ENCODE peak calls at places on chromosomes 5 and 9, in five cellular contexts. P, Y, O, M and L are unnamed samples.

GRCh38 chr9:113654605-113655193 is 191.2 kb downstream of the RGS3 start:
- DNase-seq in Y (no peak), P (no peak), O (no peak), M (no peak), L (no peak)

GRCh38 chr5:33549982-33550567 is 109.3 kb downstream of the TARS1 start:
- DNase-seq in P (no peak), M (no peak), Y (no peak), O (no peak), L (no peak)

GRCh38 chr9:111831371-111832108 is 36.8 kb upstream of the SHOC1 start:
- DNase-seq in O (no peak), M (peak; percentile 33), P (no peak), Y (no peak), L (peak; percentile 93)

GRCh38 chr5:111747336-111747735 is 9.7 kb downstream of the NREP start:
- DNase-seq in P (no peak), M (peak; percentile 59), O (no peak), Y (no peak), L (no peak)

GRCh38 chr5:35067985-35068384 is 20.2 kb upstream of the AGXT2 start:
- DNase-seq in Y (no peak), O (no peak), M (peak; percentile 26), P (no peak), L (no peak)

GRCh38 chr9:93656426-93657222 is 80.2 kb downstream of the PHF2 start:
- DNase-seq in M (no peak), O (no peak), Y (no peak), P (peak; percentile 42), L (no peak)

GRCh38 chr9:13364271-13364670 is 84.8 kb upstream of the MPDZ start:
- DNase-seq in O (no peak), P (no peak), Y (no peak), M (no peak), L (no peak)

GRCh38 chr5:3324421-3325101 is 271.1 kb upstream of the IRX1 start:
- DNase-seq in M (no peak), Y (peak; percentile 38), P (peak; percentile 61), O (peak; percentile 7), L (no peak)

GRCh38 chr5:167315762-167316161 is 975.7 kb upstream of the WWC1 start:
- DNase-seq in Y (no peak), O (no peak), P (no peak), M (no peak), L (no peak)

GRCh38 chr9:114405294-114406034 is 17.7 kb upstream of the AKNA start:
- DNase-seq in O (peak; percentile 85), Y (peak; percentile 85), P (no peak), M (peak; percentile 78), L (peak; percentile 70)

GRCh38 chr9:93670208-93671029 is 94.0 kb downstream of the PHF2 start:
- DNase-seq in Y (peak; percentile 19), O (peak; percentile 14), P (peak; percentile 54), M (peak; percentile 13), L (no peak)

GRCh38 chr9:5843450-5844249 is 10.7 kb upstream of the ERMP1 start:
- DNase-seq in Y (no peak), M (peak; percentile 29), P (no peak), O (no peak), L (no peak)

GRCh38 chr9:89463986-89464901 is 33.7 kb downstream of the SEMA4D start:
- DNase-seq in P (peak; percentile 36), Y (no peak), M (no peak), O (no peak), L (no peak)

GRCh38 chr5:12316812-12317211 is 412.6 kb upstream of the CTNND2 start:
- DNase-seq in P (no peak), O (no peak), M (no peak), Y (no peak), L (peak; percentile 41)

GRCh38 chr9:74379718-74380117 is 117.4 kb upstream of the RORB start:
- DNase-seq in P (no peak), Y (peak; percentile 72), M (no peak), O (peak; percentile 73), L (peak; percentile 16)

GRCh38 chr5:104326966-104327365 is 764.4 kb upstream of the NUDT12 start:
- DNase-seq in Y (no peak), O (no peak), P (no peak), M (no peak), L (no peak)

GRCh38 chr5:180785794-180786221 is 16.8 kb downstream of the MGAT1 start:
- DNase-seq in O (peak; percentile 31), P (no peak), M (peak; percentile 64), Y (peak; percentile 88), L (peak; percentile 75)

GRCh38 chr5:108303086-108303485 is 78.8 kb downstream of the FBXL17 start:
- DNase-seq in Y (no peak), M (no peak), P (no peak), O (no peak), L (no peak)

GRCh38 chr9:99399476-99399875 is 177.4 kb downstream of the SEC61B start:
- DNase-seq in M (no peak), Y (no peak), P (no peak), O (no peak), L (no peak)

GRCh38 chr5:130289132-130290088 is 385.1 kb downstream of the CHSY3 start:
- DNase-seq in P (peak; percentile 68), Y (no peak), O (no peak), M (no peak), L (peak; percentile 92)

GRCh38 chr5:112635276-112635675 is 102.4 kb upstream of the APC start:
- DNase-seq in P (no peak), Y (no peak), O (peak; percentile 49), M (no peak), L (no peak)

GRCh38 chr5:110109685-110110084 is 420.0 kb downstream of the MAN2A1 start:
- DNase-seq in P (no peak), M (no peak), Y (no peak), O (no peak), L (no peak)

DNA sequence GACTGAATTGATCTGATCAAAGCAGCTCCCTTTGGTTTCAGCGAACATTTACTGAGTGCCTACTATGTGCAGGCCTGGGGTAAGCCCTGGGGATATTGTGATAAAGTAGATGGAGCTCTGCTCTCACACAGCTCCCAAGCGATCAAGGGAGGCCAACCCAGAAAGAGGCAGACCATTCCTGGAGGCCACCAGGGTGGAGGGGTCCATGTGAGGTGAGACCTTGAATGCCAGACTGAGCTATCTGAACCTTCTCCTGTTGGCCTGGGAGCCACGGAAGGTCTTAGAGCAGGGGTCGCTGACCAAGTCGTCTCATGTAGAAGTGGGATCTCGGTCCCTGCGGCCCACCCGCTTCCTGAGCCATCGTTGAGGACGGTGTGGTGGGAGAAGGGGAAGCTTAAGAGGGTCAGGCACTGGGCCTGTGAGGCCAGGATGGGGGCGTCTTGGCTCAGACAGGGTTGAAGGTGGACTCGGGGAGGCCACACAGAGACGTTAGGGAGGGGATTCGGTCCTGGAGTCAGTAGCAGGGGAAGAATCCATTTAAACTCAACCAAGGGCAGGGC is 62.2 kb upstream of the IL17B start:
- DNase-seq in M (no peak), Y (no peak), O (no peak), P (no peak), L (no peak)
- H3K4me1 ChIP-seq in M (peaks cover 13% of the 10 kb centered on the region), Y (peaks cover 11% of the 10 kb centered on the region), O (peaks cover 4% of the 10 kb centered on the region), P (peaks cover 38% of the 10 kb centered on the region), L (peaks cover 28% of the 10 kb centered on the region)

DNA sequence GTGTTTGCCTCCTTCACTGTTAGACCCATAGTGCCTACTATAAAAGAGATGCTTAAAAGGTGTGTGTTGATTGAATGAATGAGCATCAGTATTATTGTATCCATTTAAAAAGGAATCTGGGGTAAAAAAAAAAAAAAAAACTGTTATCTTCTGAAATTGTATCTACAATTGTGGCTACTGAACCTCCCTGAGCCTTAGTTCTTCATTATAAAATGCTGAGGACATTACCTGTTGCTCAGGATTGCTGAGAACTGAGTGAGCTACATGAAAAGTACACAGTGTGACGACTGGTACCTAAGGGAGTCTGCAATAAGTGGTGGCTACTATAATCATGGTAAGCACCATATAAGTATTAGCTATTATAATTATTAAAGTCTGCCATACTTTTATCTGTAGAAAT is 270.7 kb downstream of the NR3C1 start:
- DNase-seq in O (no peak), Y (no peak), P (no peak), M (no peak), L (no peak)
- H3K27ac ChIP-seq in O (no peak overlapping the region), Y (no peak overlapping the region), P (no peak overlapping the region), M (no peak overlapping the region), L (no peak overlapping the region)

DNA sequence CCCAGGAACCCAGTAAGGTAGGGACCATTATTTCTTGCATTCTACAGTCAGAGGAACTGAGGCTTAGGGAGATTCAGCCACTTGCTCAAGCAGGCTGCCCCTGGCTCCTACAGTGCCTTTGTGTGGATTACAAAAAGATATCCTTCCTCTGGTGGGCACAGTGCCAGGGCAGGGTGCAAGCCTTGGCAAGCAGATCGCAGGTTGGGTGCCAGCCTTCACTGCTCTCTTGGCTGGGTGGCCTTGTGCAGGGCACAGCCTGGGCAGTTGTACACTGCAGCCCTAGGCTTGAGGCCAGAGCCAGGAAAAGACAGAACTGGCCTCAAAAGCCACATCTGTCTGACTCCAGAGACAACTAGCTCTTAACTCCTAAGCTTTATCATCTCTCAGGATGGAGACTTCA is 15.0 kb downstream of the DOCK2 start:
- DNase-seq in Y (no peak), P (no peak), M (no peak), O (no peak), L (no peak)
- H3K4me1 ChIP-seq in Y (no peaks in the 10 kb centered on the region), P (no peaks in the 10 kb centered on the region), M (peaks cover 26% of the 10 kb centered on the region), O (no peaks in the 10 kb centered on the region), L (peaks cover 12% of the 10 kb centered on the region)

DNA sequence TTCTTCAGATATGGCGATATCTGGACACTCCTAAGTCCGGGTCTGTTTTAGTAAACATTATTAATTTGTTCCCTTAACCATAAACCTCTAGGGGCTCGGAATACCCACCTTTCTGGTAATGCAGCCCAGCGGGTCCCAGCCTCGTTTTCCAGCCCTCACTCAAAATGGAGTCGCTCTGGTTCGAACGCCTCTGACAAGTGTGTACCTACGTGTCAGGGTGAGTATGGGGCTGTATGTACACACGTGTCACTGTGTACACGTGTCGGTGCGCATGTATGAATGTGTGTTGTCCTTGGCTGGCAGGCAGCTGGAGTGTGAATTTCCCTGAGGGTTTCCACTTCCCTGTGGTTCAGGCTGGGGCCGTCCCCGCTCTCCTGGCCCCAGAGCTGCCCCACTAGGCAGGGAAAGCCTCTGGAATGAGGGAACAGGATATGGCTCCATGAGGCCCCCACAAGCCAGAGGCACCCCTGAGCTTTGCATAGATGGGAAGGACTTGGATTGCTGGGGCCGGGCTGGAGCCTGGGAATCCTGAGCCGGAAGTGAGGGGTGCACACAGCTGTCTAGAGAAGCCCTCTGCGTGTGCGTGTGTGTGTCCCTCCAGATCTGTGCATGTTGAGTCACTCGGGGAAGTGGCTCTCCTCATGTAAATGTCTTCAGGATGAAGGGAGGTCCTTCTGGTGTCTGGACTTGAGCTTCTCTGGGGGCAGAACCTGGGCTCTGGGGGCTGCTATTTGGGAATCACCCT is 160.8 kb upstream of the IER5L start:
- DNase-seq in P (no peak), Y (no peak), M (peak; percentile 78), O (no peak), L (no peak)
- H3K27ac ChIP-seq in P (no peak overlapping the region), Y (no peak overlapping the region), M (peak overlapping the region; percentile 24), O (no peak overlapping the region), L (no peak overlapping the region)

GRCh38 chr5:145934276-145934675 is 2.1 kb upstream of the SH3RF2 start:
- DNase-seq in Y (no peak), P (no peak), M (no peak), O (no peak), L (no peak)
- H3K4me1 ChIP-seq in Y (peaks cover 10% of the 10 kb centered on the region), P (peaks cover 32% of the 10 kb centered on the region), M (peaks cover 8% of the 10 kb centered on the region), O (peaks cover 32% of the 10 kb centered on the region), L (peaks cover 13% of the 10 kb centered on the region)

DNA sequence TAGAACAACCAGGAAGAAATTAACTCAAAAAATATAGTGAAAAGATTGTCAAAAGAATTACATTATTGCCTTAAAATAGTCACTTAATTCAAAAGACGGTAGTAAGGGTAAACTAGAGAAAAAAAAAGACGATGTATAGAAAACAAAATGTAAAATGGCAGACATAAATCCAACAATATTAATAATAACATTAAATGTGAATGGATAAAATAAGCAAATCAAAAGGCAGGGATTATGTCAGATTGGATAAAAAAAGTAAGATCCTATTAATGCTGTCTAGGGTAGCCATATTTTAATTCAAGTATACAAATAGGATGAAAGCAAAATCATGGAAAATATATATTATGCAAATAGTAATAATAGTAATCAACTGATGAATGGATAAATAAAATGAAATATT is 134.0 kb upstream of the ADCY2 start:
- DNase-seq in Y (no peak), O (no peak), M (no peak), P (no peak), L (no peak)
- H3K27ac ChIP-seq in Y (no peak overlapping the region), O (no peak overlapping the region), M (no peak overlapping the region), P (no peak overlapping the region), L (no peak overlapping the region)